ENCODE peak calls at places on chromosomes 6 and 20, in five cellular contexts. One of them, this sample, is unnamed.

GRCh38 chr6:36018339-36018738 is 6.1 kb downstream of the SLC26A8 start:
- DNase-seq in activated T-cell treated with anti-CD3 and anti-CD28 coated beads, Interleukin-2, amount 50 U/mL, for 72 hours: no peak
- DNase-seq in HuH-7: no peak
- DNase-seq in HCT116: no peak
- DNase-seq in SHP77: no peak
- DNase-seq in this sample: no peak

GRCh38 chr6:12957321-12958051 is 240.9 kb downstream of the PHACTR1 start:
- DNase-seq in HCT116: no peak
- DNase-seq in activated T-cell treated with anti-CD3 and anti-CD28 coated beads, Interleukin-2, amount 50 U/mL, for 72 hours: peak
- DNase-seq in HuH-7: peak
- DNase-seq in SHP77: no peak
- DNase-seq in this sample: peak

GRCh38 chr20:25499031-25499430 is 86.3 kb downstream of the NINL start:
- DNase-seq in HuH-7: no peak
- DNase-seq in SHP77: no peak
- DNase-seq in activated T-cell treated with anti-CD3 and anti-CD28 coated beads, Interleukin-2, amount 50 U/mL, for 72 hours: no peak
- DNase-seq in HCT116: no peak
- DNase-seq in this sample: no peak

GRCh38 chr20:62792182-62792939 is 3.9 kb upstream of the MRGBP start:
- DNase-seq in activated T-cell treated with anti-CD3 and anti-CD28 coated beads, Interleukin-2, amount 50 U/mL, for 72 hours: no peak
- DNase-seq in SHP77: no peak
- DNase-seq in HCT116: no peak
- DNase-seq in HuH-7: no peak
- DNase-seq in this sample: no peak

GRCh38 chr6:51793393-51793792 is 294.0 kb downstream of the PKHD1 start:
- DNase-seq in SHP77: no peak
- DNase-seq in HCT116: no peak
- DNase-seq in activated T-cell treated with anti-CD3 and anti-CD28 coated beads, Interleukin-2, amount 50 U/mL, for 72 hours: no peak
- DNase-seq in HuH-7: no peak
- DNase-seq in this sample: no peak

GRCh38 chr6:7880718-7881107 is 29.9 kb downstream of the TXNDC5 start:
- DNase-seq in HCT116: no peak
- DNase-seq in activated T-cell treated with anti-CD3 and anti-CD28 coated beads, Interleukin-2, amount 50 U/mL, for 72 hours: no peak
- DNase-seq in SHP77: no peak
- DNase-seq in HuH-7: no peak
- DNase-seq in this sample: no peak

GRCh38 chr20:4068708-4069107 is 53.4 kb upstream of the RNF24 start:
- DNase-seq in activated T-cell treated with anti-CD3 and anti-CD28 coated beads, Interleukin-2, amount 50 U/mL, for 72 hours: no peak
- DNase-seq in SHP77: no peak
- DNase-seq in HCT116: no peak
- DNase-seq in HuH-7: no peak
- DNase-seq in this sample: no peak

GRCh38 chr20:24584538-24585356 is 115.3 kb downstream of the SYNDIG1 start:
- DNase-seq in HCT116: no peak
- DNase-seq in HuH-7: no peak
- DNase-seq in SHP77: no peak
- DNase-seq in activated T-cell treated with anti-CD3 and anti-CD28 coated beads, Interleukin-2, amount 50 U/mL, for 72 hours: no peak
- DNase-seq in this sample: no peak

GRCh38 chr6:128412680-128413079 is 107.7 kb downstream of the PTPRK start:
- DNase-seq in SHP77: no peak
- DNase-seq in HuH-7: no peak
- DNase-seq in activated T-cell treated with anti-CD3 and anti-CD28 coated beads, Interleukin-2, amount 50 U/mL, for 72 hours: no peak
- DNase-seq in HCT116: no peak
- DNase-seq in this sample: no peak

GRCh38 chr6:107318100-107318736 is 141.1 kb downstream of the PDSS2 start:
- DNase-seq in activated T-cell treated with anti-CD3 and anti-CD28 coated beads, Interleukin-2, amount 50 U/mL, for 72 hours: peak
- DNase-seq in HCT116: peak
- DNase-seq in SHP77: peak
- DNase-seq in HuH-7: peak
- DNase-seq in this sample: peak

GRCh38 chr6:6656287-6656686 is 67.8 kb downstream of the LY86 start:
- DNase-seq in HCT116: no peak
- DNase-seq in activated T-cell treated with anti-CD3 and anti-CD28 coated beads, Interleukin-2, amount 50 U/mL, for 72 hours: no peak
- DNase-seq in SHP77: no peak
- DNase-seq in HuH-7: no peak
- DNase-seq in this sample: peak

GRCh38 chr6:136628996-136629395 is 78.8 kb upstream of the MAP7 start:
- DNase-seq in HCT116: no peak
- DNase-seq in activated T-cell treated with anti-CD3 and anti-CD28 coated beads, Interleukin-2, amount 50 U/mL, for 72 hours: no peak
- DNase-seq in HuH-7: no peak
- DNase-seq in SHP77: no peak
- DNase-seq in this sample: no peak

GRCh38 chr6:82017316-82017715 is 230.2 kb downstream of the IBTK start:
- DNase-seq in activated T-cell treated with anti-CD3 and anti-CD28 coated beads, Interleukin-2, amount 50 U/mL, for 72 hours: no peak
- DNase-seq in HuH-7: peak
- DNase-seq in SHP77: peak
- DNase-seq in HCT116: peak
- DNase-seq in this sample: no peak

This sample was measured in activated CD4-positive, alpha-beta memory T cell treated with anti-CD3 and anti-CD28 coated beads, Interleukin-2, amount 10 ng/mL, durations not matched to agents 7 days and 5 days.